ENCODE peak calls at places on chromosome 4, in six cellular contexts. One of them, this sample, is unnamed.

GRCh38 chr4:156237192-156237591 is 283.5 kb upstream of the CTSO start:
- DNase-seq in T-helper 1 cell: no peak
- DNase-seq in LoVo: no peak
- DNase-seq in HL-60: no peak
- DNase-seq in brain microvascular endothelial cell: no peak
- DNase-seq in amniotic stem cell: no peak
- DNase-seq in this sample: no peak

GRCh38 chr4:146969126-146969525 is 23.5 kb upstream of the TTC29 start:
- DNase-seq in T-helper 1 cell: no peak
- DNase-seq in LoVo: no peak
- DNase-seq in HL-60: no peak
- DNase-seq in brain microvascular endothelial cell: no peak
- DNase-seq in amniotic stem cell: no peak
- DNase-seq in this sample: peak; percentile 54

GRCh38 chr4:18616720-18617119 is 595.2 kb upstream of the LCORL start:
- DNase-seq in T-helper 1 cell: no peak
- DNase-seq in LoVo: no peak
- DNase-seq in HL-60: no peak
- DNase-seq in brain microvascular endothelial cell: no peak
- DNase-seq in amniotic stem cell: no peak
- DNase-seq in this sample: no peak

GRCh38 chr4:3487861-3488260 is 24.8 kb downstream of the DOK7 start:
- DNase-seq in T-helper 1 cell: no peak
- DNase-seq in LoVo: no peak
- DNase-seq in HL-60: no peak
- DNase-seq in brain microvascular endothelial cell: no peak
- DNase-seq in amniotic stem cell: no peak
- DNase-seq in this sample: no peak

GRCh38 chr4:26717332-26717731 is 133.4 kb downstream of the TBC1D19 start:
- DNase-seq in T-helper 1 cell: no peak
- DNase-seq in LoVo: no peak
- DNase-seq in HL-60: no peak
- DNase-seq in brain microvascular endothelial cell: peak; percentile 65
- DNase-seq in amniotic stem cell: peak; percentile 16
- DNase-seq in this sample: no peak

GRCh38 chr4:154982187-154983047 is 201.3 kb downstream of the RBM46 start:
- DNase-seq in T-helper 1 cell: no peak
- DNase-seq in LoVo: peak; percentile 57
- DNase-seq in HL-60: peak; percentile 13
- DNase-seq in brain microvascular endothelial cell: peak; percentile 40
- DNase-seq in amniotic stem cell: peak; percentile 27
- DNase-seq in this sample: no peak

GRCh38 chr4:181597766-181598165 is 645.4 kb upstream of the TENM3 start:
- DNase-seq in T-helper 1 cell: no peak
- DNase-seq in LoVo: no peak
- DNase-seq in HL-60: no peak
- DNase-seq in brain microvascular endothelial cell: peak; percentile 63
- DNase-seq in amniotic stem cell: no peak
- DNase-seq in this sample: no peak

GRCh38 chr4:2962099-2962455 is 1.1 kb downstream of the NOP14 start:
- DNase-seq in T-helper 1 cell: no peak
- DNase-seq in LoVo: no peak
- DNase-seq in HL-60: no peak
- DNase-seq in brain microvascular endothelial cell: no peak
- DNase-seq in amniotic stem cell: no peak
- DNase-seq in this sample: peak; percentile 48

GRCh38 chr4:81506731-81507130 is 35.0 kb upstream of the RASGEF1B start:
- DNase-seq in T-helper 1 cell: no peak
- DNase-seq in LoVo: no peak
- DNase-seq in HL-60: no peak
- DNase-seq in brain microvascular endothelial cell: no peak
- DNase-seq in amniotic stem cell: no peak
- DNase-seq in this sample: no peak

GRCh38 chr4:187617117-187617516 is 378.5 kb upstream of the ZFP42 start:
- DNase-seq in T-helper 1 cell: no peak
- DNase-seq in LoVo: no peak
- DNase-seq in HL-60: no peak
- DNase-seq in brain microvascular endothelial cell: no peak
- DNase-seq in amniotic stem cell: no peak
- DNase-seq in this sample: no peak

GRCh38 chr4:175531405-175532091 is 280.5 kb downstream of the GPM6A start:
- DNase-seq in T-helper 1 cell: no peak
- DNase-seq in LoVo: no peak
- DNase-seq in HL-60: no peak
- DNase-seq in brain microvascular endothelial cell: peak; percentile 72
- DNase-seq in amniotic stem cell: peak; percentile 49
- DNase-seq in this sample: no peak

GRCh38 chr4:70531981-70532380 is 13.6 kb downstream of the AMTN start:
- DNase-seq in T-helper 1 cell: no peak
- DNase-seq in LoVo: no peak
- DNase-seq in HL-60: no peak
- DNase-seq in brain microvascular endothelial cell: no peak
- DNase-seq in amniotic stem cell: no peak
- DNase-seq in this sample: no peak

GRCh38 chr4:105122334-105122733 is 24.3 kb upstream of the TET2 start:
- DNase-seq in T-helper 1 cell: no peak
- DNase-seq in LoVo: peak; percentile 43
- DNase-seq in HL-60: no peak
- DNase-seq in brain microvascular endothelial cell: peak; percentile 58
- DNase-seq in amniotic stem cell: no peak
- DNase-seq in this sample: no peak

GRCh38 chr4:158121203-158121586 is 51.6 kb downstream of the GASK1B start:
- DNase-seq in T-helper 1 cell: no peak
- DNase-seq in LoVo: no peak
- DNase-seq in HL-60: no peak
- DNase-seq in brain microvascular endothelial cell: peak; percentile 95
- DNase-seq in amniotic stem cell: peak; percentile 72
- DNase-seq in this sample: no peak

GRCh38 chr4:6529021-6529420 is 46.0 kb upstream of the MAN2B2 start:
- DNase-seq in T-helper 1 cell: no peak
- DNase-seq in LoVo: no peak
- DNase-seq in HL-60: no peak
- DNase-seq in brain microvascular endothelial cell: no peak
- DNase-seq in amniotic stem cell: no peak
- DNase-seq in this sample: no peak

This sample was measured in stimulated activated naive CD4-positive, alpha-beta T cell.